ENCODE peak calls at places on chromosomes 6 and 20, in four cellular contexts. One of them, this sample, is unnamed.

GRCh38 chr20:58839474-58839874 is 11.2 kb downstream of the GNAS-AS1 start:
- DNase-seq in GM12878: no peak
- DNase-seq in K562: peak; percentile 58
- DNase-seq in H1: peak; percentile 71
- DNase-seq in this sample: peak; percentile 75

GRCh38 chr20:41318271-41318649 is 729 bp upstream of the ZHX3 start:
- DNase-seq in GM12878: no peak
- DNase-seq in K562: no peak
- DNase-seq in H1: no peak
- DNase-seq in this sample: no peak

GRCh38 chr6:167710521-167710920 is 116.2 kb upstream of the AFDN start:
- DNase-seq in GM12878: no peak
- DNase-seq in K562: no peak
- DNase-seq in H1: no peak
- DNase-seq in this sample: no peak

GRCh38 chr6:131255434-131255833 is 120.2 kb downstream of the AKAP7 start:
- DNase-seq in GM12878: no peak
- DNase-seq in K562: no peak
- DNase-seq in H1: no peak
- DNase-seq in this sample: no peak

GRCh38 chr6:43250992-43251373 is 7.7 kb downstream of the TTBK1 start:
- DNase-seq in GM12878: no peak
- DNase-seq in K562: peak; percentile 22
- DNase-seq in H1: no peak
- DNase-seq in this sample: no peak

GRCh38 chr6:46996860-46997641 is 45.1 kb downstream of the ADGRF1 start:
- DNase-seq in GM12878: no peak
- DNase-seq in K562: no peak
- DNase-seq in H1: no peak
- DNase-seq in this sample: no peak

GRCh38 chr6:36957773-36958271 is 3.3 kb downstream of the PI16 start:
- DNase-seq in GM12878: no peak
- DNase-seq in K562: no peak
- DNase-seq in H1: no peak
- DNase-seq in this sample: peak; percentile 5

GRCh38 chr20:2859330-2860121 is 13.8 kb upstream of the PTPRA start:
- DNase-seq in GM12878: no peak
- DNase-seq in K562: no peak
- DNase-seq in H1: no peak
- DNase-seq in this sample: no peak

GRCh38 chr20:37968726-37969401 is 64.4 kb downstream of the TTI1 start:
- DNase-seq in GM12878: no peak
- DNase-seq in K562: no peak
- DNase-seq in H1: peak; percentile 51
- DNase-seq in this sample: no peak

GRCh38 chr6:33140556-33140955 is 51.7 kb downstream of the COL11A2 start:
- DNase-seq in GM12878: no peak
- DNase-seq in K562: no peak
- DNase-seq in H1: no peak
- DNase-seq in this sample: no peak

GRCh38 chr20:46816097-46816496 is 78.5 kb upstream of the EYA2 start:
- DNase-seq in GM12878: no peak
- DNase-seq in K562: no peak
- DNase-seq in H1: no peak
- DNase-seq in this sample: no peak
- TF ChIP-seq ATF2 in GM12878: no peak
- TF ChIP-seq ATF2 in K562: no peak
- TF ChIP-seq ATF2 in H1: no peak
- TF ChIP-seq ATF2 in this sample: no peak

GRCh38 chr20:23257106-23257761 is 93.4 kb upstream of the NXT1 start:
- DNase-seq in GM12878: no peak
- DNase-seq in K562: no peak
- DNase-seq in H1: peak; percentile 30
- DNase-seq in this sample: no peak

GRCh38 chr20:23258747-23259121 is 91.9 kb upstream of the NXT1 start:
- DNase-seq in GM12878: no peak
- DNase-seq in K562: no peak
- DNase-seq in H1: peak; percentile 8
- DNase-seq in this sample: no peak

GRCh38 chr20:23260181-23260840 is 90.3 kb upstream of the NXT1 start:
- DNase-seq in GM12878: no peak
- DNase-seq in K562: no peak
- DNase-seq in H1: peak; percentile 33
- DNase-seq in this sample: no peak

GRCh38 chr20:23255658-23256385 is 94.8 kb upstream of the NXT1 start:
- DNase-seq in GM12878: no peak
- DNase-seq in K562: no peak
- DNase-seq in H1: peak; percentile 43
- DNase-seq in this sample: no peak

DNA sequence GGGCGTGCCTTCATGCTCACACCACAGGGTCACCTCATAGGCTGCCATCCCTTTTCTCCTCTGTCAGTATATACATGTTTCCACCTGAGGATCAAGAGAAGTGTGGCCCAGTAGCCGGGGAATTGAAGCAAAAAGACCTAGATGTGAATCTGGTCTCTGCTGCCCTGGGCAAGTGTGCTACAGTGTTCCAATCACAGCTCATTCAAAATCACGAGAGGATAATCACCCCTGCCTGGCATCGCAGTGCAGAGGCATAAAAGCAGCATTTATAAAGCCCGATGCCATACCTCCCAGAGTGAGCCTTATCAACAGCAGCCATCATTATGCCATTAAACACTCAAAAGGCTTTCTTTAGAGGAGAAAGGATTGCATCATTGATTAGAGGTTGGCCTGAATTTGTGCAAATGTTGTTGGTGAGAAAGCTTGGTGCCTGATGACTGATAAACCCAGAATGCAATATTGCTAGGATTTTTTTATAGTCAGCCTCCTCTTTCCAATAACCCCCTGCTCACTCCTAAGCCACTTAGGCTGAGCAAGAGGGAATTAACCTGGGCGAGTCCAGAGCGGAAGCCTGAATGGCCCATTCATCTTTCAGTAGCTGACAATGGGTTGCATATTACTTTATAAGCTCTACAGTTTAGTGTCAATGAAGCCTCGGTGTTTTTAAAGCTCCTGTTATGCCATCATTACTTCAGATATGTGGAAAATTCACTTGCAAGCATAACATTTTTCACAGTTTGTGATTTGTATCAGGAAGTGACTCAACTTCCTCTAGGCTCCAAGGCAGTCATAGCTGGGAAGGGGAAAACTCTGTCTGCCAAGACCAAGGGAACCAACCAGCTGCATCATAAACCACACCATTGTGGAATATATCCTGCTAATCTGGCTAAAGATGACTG is 92.5 kb upstream of the NXT1 start:
- DNase-seq in GM12878: no peak
- DNase-seq in K562: no peak
- DNase-seq in H1: peak; percentile 28
- DNase-seq in this sample: no peak
- TF ChIP-seq ATF2 in GM12878: no peak
- TF ChIP-seq ATF2 in K562: no peak
- TF ChIP-seq ATF2 in H1: no peak
- TF ChIP-seq ATF2 in this sample: no peak

GRCh38 chr6:98579089-98579488 is 255.3 kb upstream of the POU3F2 start:
- DNase-seq in GM12878: no peak
- DNase-seq in K562: no peak
- DNase-seq in H1: no peak
- DNase-seq in this sample: no peak
- TF ChIP-seq ATF2 in GM12878: no peak
- TF ChIP-seq ATF2 in K562: no peak
- TF ChIP-seq ATF2 in H1: no peak
- TF ChIP-seq ATF2 in this sample: no peak

GRCh38 chr6:157073596-157073995 is 249.7 kb downstream of the TMEM242 start:
- DNase-seq in GM12878: no peak
- DNase-seq in K562: no peak
- DNase-seq in H1: no peak
- DNase-seq in this sample: no peak
- TF ChIP-seq ATF2 in GM12878: no peak
- TF ChIP-seq ATF2 in K562: no peak
- TF ChIP-seq ATF2 in H1: no peak
- TF ChIP-seq ATF2 in this sample: no peak

GRCh38 chr6:153090241-153090930 is 40.7 kb downstream of the RGS17 start:
- DNase-seq in GM12878: no peak
- DNase-seq in K562: no peak
- DNase-seq in H1: no peak
- DNase-seq in this sample: no peak
- TF ChIP-seq ATF2 in GM12878: no peak
- TF ChIP-seq ATF2 in K562: no peak
- TF ChIP-seq ATF2 in H1: no peak
- TF ChIP-seq ATF2 in this sample: no peak